ENCODE peak calls at places on chromosomes 5 and 9, in eight cellular contexts. I is COR-L47; R is GM20000; S is dorsolateral prefrontal cortex; M is stimulated activated CD8-positive, alpha-beta memory T cell treated with anti-CD3 and anti-CD28 coated beads, Interleukin-15, amount 100 ng/mL, for 1 hour; P is HTR-8/SVneo; K is GM13977; D is Calu3. O is an unnamed sample.

GRCh38 chr5:180633283-180634177 is 15.9 kb downstream of the FLT4 start:
- DNase-seq in S (no peak), M (no peak), P (no peak), D (no peak), K (no peak), R (no peak), I (no peak), O (no peak)

GRCh38 chr9:126295082-126295477 is 31.5 kb upstream of the MVB12B start:
- DNase-seq in R (no peak), K (no peak), M (no peak), D (no peak), I (no peak), P (no peak), S (no peak), O (no peak)

GRCh38 chr5:65366655-65367054 is 115.1 kb downstream of the ADAMTS6 start:
- DNase-seq in M (no peak), S (no peak), R (no peak), D (no peak), I (no peak), P (no peak), K (no peak), O (no peak)

GRCh38 chr5:71865202-71865601 is 146.1 kb downstream of the CARTPT start:
- DNase-seq in S (peak), K (no peak), P (peak), R (no peak), M (no peak), D (no peak), I (peak), O (peak)

GRCh38 chr5:76305264-76305663 is 97.8 kb upstream of the IQGAP2 start:
- DNase-seq in D (no peak), R (no peak), P (no peak), M (no peak), K (no peak), I (no peak), S (no peak), O (no peak)

GRCh38 chr9:108580021-108580439 is 275.8 kb downstream of the ACTL7B start:
- DNase-seq in K (no peak), M (no peak), D (peak), P (peak), R (no peak), S (no peak), I (peak), O (peak)

GRCh38 chr9:8856686-8857329 is 1057.2 kb upstream of the DMAC1 start:
- DNase-seq in K (no peak), D (no peak), P (no peak), R (peak), S (no peak), M (no peak), I (no peak), O (no peak)

GRCh38 chr9:749712-750111 is 91.8 kb upstream of the DMRT1 start:
- DNase-seq in R (no peak), P (no peak), S (no peak), I (no peak), D (no peak), K (no peak), M (no peak), O (peak)

GRCh38 chr5:69454460-69455249 is 37.9 kb upstream of the OCLN start:
- DNase-seq in D (no peak), S (no peak), M (no peak), K (no peak), P (no peak), R (no peak), I (no peak), O (no peak)

GRCh38 chr9:561430-561829 is 280.1 kb upstream of the DMRT1 start:
- DNase-seq in K (no peak), S (no peak), R (no peak), I (no peak), M (no peak), D (no peak), P (no peak), O (peak)

GRCh38 chr9:128084746-128085145 is 16.7 kb downstream of the SLC25A25 start:
- DNase-seq in S (no peak), D (no peak), M (no peak), R (no peak), K (no peak), I (no peak), P (no peak), O (peak)

GRCh38 chr9:12856608-12857007 is 81.8 kb downstream of the LURAP1L start:
- DNase-seq in S (no peak), M (no peak), D (no peak), P (no peak), K (no peak), I (no peak), R (no peak), O (no peak)

GRCh38 chr9:115593587-115594091 is 475.7 kb upstream of the TNC start:
- DNase-seq in R (peak), D (peak), P (no peak), I (peak), M (no peak), S (no peak), K (peak), O (peak)

GRCh38 chr9:120484162-120484561 is 95.8 kb downstream of the CDK5RAP2 start:
- DNase-seq in D (no peak), R (no peak), I (no peak), S (no peak), P (no peak), M (no peak), K (no peak), O (no peak)

GRCh38 chr9:73583590-73583989 is 431.9 kb downstream of the ANXA1 start:
- DNase-seq in D (no peak), I (no peak), R (no peak), P (no peak), K (no peak), S (no peak), M (no peak), O (peak)

GRCh38 chr5:150301170-150301505 is 1.6 kb downstream of the ARSI start:
- DNase-seq in S (no peak), I (no peak), K (no peak), M (no peak), D (no peak), R (no peak), P (no peak), O (peak)

GRCh38 chr5:145681686-145682085 is 153.5 kb downstream of the PRELID2 start:
- DNase-seq in I (peak), R (peak), S (no peak), K (peak), P (peak), D (peak), M (no peak), O (peak)

GRCh38 chr9:95351051-95351450 is 33.5 kb upstream of the FANCC start:
- DNase-seq in S (no peak), P (no peak), D (no peak), M (no peak), I (no peak), R (no peak), K (no peak), O (no peak)

GRCh38 chr9:137750563-137750962 is 127.0 kb upstream of the CACNA1B start:
- DNase-seq in S (no peak), K (no peak), M (no peak), P (no peak), R (no peak), D (no peak), I (no peak), O (no peak)

GRCh38 chr5:148290271-148291195 is 21.7 kb upstream of the SPINK7 start:
- DNase-seq in D (no peak), S (no peak), M (no peak), P (no peak), K (peak), R (no peak), I (peak), O (peak)

GRCh38 chr5:147170603-147171002 is 64.2 kb upstream of the STK32A start:
- DNase-seq in P (no peak), R (no peak), M (no peak), D (peak), S (no peak), I (no peak), K (no peak), O (peak)

GRCh38 chr5:140073296-140073695 is 30.2 kb upstream of the NRG2 start:
- DNase-seq in M (no peak), S (no peak), I (no peak), D (no peak), R (peak), K (peak), P (peak), O (peak)

GRCh38 chr9:107566596-107566995 is 77.0 kb upstream of the KLF4 start:
- DNase-seq in M (no peak), K (no peak), R (no peak), S (no peak), I (no peak), D (no peak), P (no peak), O (no peak)

GRCh38 chr5:5828619-5829018 is 406.1 kb downstream of the ICE1 start:
- DNase-seq in D (no peak), S (no peak), R (no peak), M (no peak), I (no peak), K (no peak), P (no peak), O (no peak)

O was measured in M059J.